ENCODE peak calls at places on chromosomes 5 and 9, in five cellular contexts. Z is uterus; C is CD8-positive, alpha-beta memory T cell; O is A549; R is tibial nerve. Q is an unnamed sample.

GRCh38 chr9:37746448-37747270 is 6.9 kb upstream of the TRMT10B start:
- DNase-seq in O (no peak), R (no peak), Z (no peak), C (no peak), Q (no peak)

GRCh38 chr5:121086671-121087070 is 622.6 kb downstream of the PRR16 start:
- DNase-seq in R (no peak), Z (no peak), C (no peak), O (no peak), Q (no peak)

GRCh38 chr5:92969781-92970237 is 611.2 kb downstream of the NR2F1-AS1 start:
- DNase-seq in R (no peak), O (no peak), C (no peak), Z (no peak), Q (peak)

GRCh38 chr5:171750316-171750788 is 35.3 kb upstream of the SMIM23 start:
- DNase-seq in R (peak), C (no peak), O (peak), Z (peak), Q (peak)

GRCh38 chr5:140145818-140146522 is 20.2 kb downstream of the IGIP start:
- DNase-seq in Z (peak), C (peak), R (peak), O (peak), Q (peak)

GRCh38 chr5:133198511-133198910 is 146.7 kb downstream of the HSPA4 start:
- DNase-seq in R (no peak), Z (no peak), O (no peak), C (no peak), Q (no peak)

GRCh38 chr9:14498824-14499223 is 184.9 kb upstream of the NFIB start:
- DNase-seq in Z (no peak), O (no peak), C (no peak), R (no peak), Q (no peak)

GRCh38 chr5:14726066-14726838 is 61.7 kb downstream of the OTULIN start:
- DNase-seq in R (no peak), C (no peak), Z (no peak), O (no peak), Q (no peak)

GRCh38 chr9:18498947-18499585 is 25.1 kb downstream of the ADAMTSL1 start:
- DNase-seq in O (no peak), C (no peak), R (no peak), Z (no peak), Q (no peak)

GRCh38 chr5:96111080-96111756 is 149.6 kb upstream of the ELL2 start:
- DNase-seq in Z (no peak), C (no peak), R (no peak), O (no peak), Q (no peak)

GRCh38 chr5:41214199-41214598 is 867 bp upstream of the C6 start:
- DNase-seq in Z (no peak), O (no peak), R (no peak), C (no peak), Q (no peak)

GRCh38 chr5:73823508-73823925 is 197.5 kb downstream of the ARHGEF28 start:
- DNase-seq in Z (no peak), C (no peak), O (no peak), R (no peak), Q (no peak)

GRCh38 chr5:147906326-147907095 is at the start of gene C5orf46:
- DNase-seq in O (no peak), Z (no peak), R (no peak), C (no peak), Q (no peak)

GRCh38 chr9:135336722-135337490 is 142.7 kb upstream of the PPP1R26 start:
- DNase-seq in C (no peak), O (no peak), R (no peak), Z (no peak), Q (no peak)

GRCh38 chr5:113005454-113005853 is 28.9 kb downstream of the DCP2 start:
- DNase-seq in Z (no peak), R (no peak), O (no peak), C (no peak), Q (no peak)

GRCh38 chr5:74378464-74378863 is 262.1 kb downstream of the ENC1 start:
- DNase-seq in R (no peak), C (no peak), O (no peak), Z (no peak), Q (no peak)

DNA sequence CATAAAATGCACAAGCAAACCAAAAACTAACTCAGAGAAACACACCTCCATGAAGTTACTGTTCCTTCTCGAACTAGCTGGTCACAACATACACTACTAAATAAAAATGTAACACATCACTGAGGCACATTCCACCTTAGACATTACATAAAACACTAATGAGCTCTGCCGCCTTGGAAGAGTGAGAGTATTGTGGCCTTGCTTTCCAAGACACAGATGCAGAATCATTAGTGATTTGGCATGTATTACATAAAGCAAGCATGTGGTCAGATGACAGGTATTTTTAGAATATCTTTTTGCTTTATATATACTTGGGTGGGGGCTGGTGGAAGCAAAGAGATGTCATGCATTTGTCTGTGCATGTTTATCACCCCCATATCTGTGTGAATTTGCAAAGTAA is 213.7 kb downstream of the MEF2C start:
- DNase-seq in O (no peak), Z (no peak), C (no peak), R (no peak), Q (no peak)
- H3K27ac ChIP-seq in O (no peak), Z (no peak), C (no peak), R (no peak), Q (no peak)

GRCh38 chr5:16480821-16481538 is 15.4 kb upstream of the ZNF622 start:
- DNase-seq in C (no peak), Z (no peak), O (no peak), R (no peak), Q (no peak)
- H3K27ac ChIP-seq in C (no peak), Z (no peak), O (no peak), R (no peak), Q (no peak)

GRCh38 chr5:67972027-67972822 is 243.3 kb upstream of the PIK3R1 start:
- DNase-seq in C (no peak), R (no peak), O (no peak), Z (no peak), Q (no peak)
- H3K27ac ChIP-seq in C (no peak), R (peak), O (no peak), Z (peak), Q (no peak)

GRCh38 chr5:172887735-172888134 is 53.7 kb downstream of the ERGIC1 start:
- DNase-seq in Z (peak), R (no peak), O (no peak), C (no peak), Q (no peak)

GRCh38 chr5:172881691-172882370 is 47.8 kb downstream of the ERGIC1 start:
- DNase-seq in C (no peak), Z (no peak), R (no peak), O (no peak), Q (no peak)

GRCh38 chr5:172886974-172887491 is 53.0 kb downstream of the ERGIC1 start:
- DNase-seq in C (no peak), Z (peak), R (no peak), O (no peak), Q (peak)

GRCh38 chr5:172886396-172886932 is 52.4 kb downstream of the ERGIC1 start:
- DNase-seq in C (no peak), O (no peak), Z (no peak), R (no peak), Q (no peak)

DNA sequence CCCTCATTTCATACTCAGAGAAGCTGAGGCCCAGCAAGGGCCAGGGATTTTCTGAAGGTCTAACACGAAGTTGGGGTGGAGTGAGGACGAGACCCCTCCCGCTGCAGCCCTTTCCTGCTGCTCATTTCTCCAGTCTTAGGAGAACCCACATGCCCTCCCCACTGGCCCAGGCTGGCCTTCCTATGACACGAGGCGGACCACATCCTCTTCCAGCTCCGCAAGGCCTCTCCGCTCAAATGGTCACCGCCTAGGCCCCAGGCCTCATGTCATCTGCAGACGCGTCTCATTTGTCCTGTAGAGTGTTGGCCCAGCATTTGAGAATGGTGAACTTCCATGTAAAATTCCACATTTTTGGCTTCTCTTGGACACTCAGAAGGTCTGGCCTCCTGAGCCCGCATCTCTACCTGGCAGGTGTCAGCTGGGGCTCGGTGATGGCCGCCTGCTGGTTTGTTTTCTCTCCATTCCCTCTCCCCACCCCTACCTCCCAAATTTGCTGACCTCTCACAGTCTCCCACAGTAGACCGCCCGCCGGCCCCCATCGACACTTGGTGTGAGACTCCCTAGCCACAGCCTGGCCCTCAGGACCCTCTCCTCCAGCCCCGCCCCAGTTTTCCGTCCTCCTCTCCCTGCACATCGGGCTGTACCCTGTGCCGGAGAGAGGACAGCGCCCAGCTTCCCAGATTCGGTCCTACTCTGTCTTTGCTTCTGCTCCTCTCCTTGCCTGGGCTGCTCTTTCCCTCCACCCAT is 51.7 kb downstream of the ERGIC1 start:
- DNase-seq in R (no peak), Z (no peak), C (no peak), O (no peak), Q (no peak)
- H3K27ac ChIP-seq in R (no peak), Z (peak), C (no peak), O (peak), Q (no peak)

Q was measured in substantia nigra.